ENCODE peak calls at places on chromosomes 7 and 10, in eight cellular contexts. One of them, this sample, is unnamed.

GRCh38 chr7:138974103-138974502 is 7.1 kb downstream of the KIAA1549 start:
- DNase-seq in NCI-H2081: no peak
- DNase-seq in choroid plexus epithelial cell: no peak
- DNase-seq in naive thymus-derived CD8-positive, alpha-beta T cell: no peak
- DNase-seq in germinal center: no peak
- DNase-seq in NCI-H1092 treated with DMSO at 0.1 percent for 48 hours: no peak
- DNase-seq in brain microvascular endothelial cell: no peak
- DNase-seq in stimulated activated CD4-positive, alpha-beta T cell treated with anti-CD3 and anti-CD28 coated beads, Interleukin-15, amount 100 ng/mL, for 48 hours: no peak
- DNase-seq in this sample: no peak

GRCh38 chr10:123854498-123854897 is 37.1 kb downstream of the CPXM2 start:
- DNase-seq in NCI-H2081: no peak
- DNase-seq in choroid plexus epithelial cell: no peak
- DNase-seq in naive thymus-derived CD8-positive, alpha-beta T cell: no peak
- DNase-seq in germinal center: no peak
- DNase-seq in NCI-H1092 treated with DMSO at 0.1 percent for 48 hours: no peak
- DNase-seq in brain microvascular endothelial cell: no peak
- DNase-seq in stimulated activated CD4-positive, alpha-beta T cell treated with anti-CD3 and anti-CD28 coated beads, Interleukin-15, amount 100 ng/mL, for 48 hours: no peak
- DNase-seq in this sample: no peak

GRCh38 chr7:81846398-81846797 is 76.6 kb upstream of the HGF start:
- DNase-seq in NCI-H2081: no peak
- DNase-seq in choroid plexus epithelial cell: peak
- DNase-seq in naive thymus-derived CD8-positive, alpha-beta T cell: no peak
- DNase-seq in germinal center: no peak
- DNase-seq in NCI-H1092 treated with DMSO at 0.1 percent for 48 hours: no peak
- DNase-seq in brain microvascular endothelial cell: peak
- DNase-seq in stimulated activated CD4-positive, alpha-beta T cell treated with anti-CD3 and anti-CD28 coated beads, Interleukin-15, amount 100 ng/mL, for 48 hours: no peak
- DNase-seq in this sample: peak

GRCh38 chr10:62650411-62650810 is 154.1 kb upstream of the ADO start:
- DNase-seq in NCI-H2081: no peak
- DNase-seq in choroid plexus epithelial cell: no peak
- DNase-seq in naive thymus-derived CD8-positive, alpha-beta T cell: no peak
- DNase-seq in germinal center: no peak
- DNase-seq in NCI-H1092 treated with DMSO at 0.1 percent for 48 hours: no peak
- DNase-seq in brain microvascular endothelial cell: no peak
- DNase-seq in stimulated activated CD4-positive, alpha-beta T cell treated with anti-CD3 and anti-CD28 coated beads, Interleukin-15, amount 100 ng/mL, for 48 hours: no peak
- DNase-seq in this sample: peak

GRCh38 chr10:75286901-75287300 is 51.1 kb upstream of the COMTD1 start:
- DNase-seq in NCI-H2081: no peak
- DNase-seq in choroid plexus epithelial cell: no peak
- DNase-seq in naive thymus-derived CD8-positive, alpha-beta T cell: no peak
- DNase-seq in germinal center: no peak
- DNase-seq in NCI-H1092 treated with DMSO at 0.1 percent for 48 hours: no peak
- DNase-seq in brain microvascular endothelial cell: no peak
- DNase-seq in stimulated activated CD4-positive, alpha-beta T cell treated with anti-CD3 and anti-CD28 coated beads, Interleukin-15, amount 100 ng/mL, for 48 hours: no peak
- DNase-seq in this sample: no peak

GRCh38 chr7:42227931-42228591 is 8.9 kb downstream of the GLI3 start:
- DNase-seq in NCI-H2081: no peak
- DNase-seq in choroid plexus epithelial cell: peak
- DNase-seq in naive thymus-derived CD8-positive, alpha-beta T cell: no peak
- DNase-seq in germinal center: no peak
- DNase-seq in NCI-H1092 treated with DMSO at 0.1 percent for 48 hours: no peak
- DNase-seq in brain microvascular endothelial cell: peak
- DNase-seq in stimulated activated CD4-positive, alpha-beta T cell treated with anti-CD3 and anti-CD28 coated beads, Interleukin-15, amount 100 ng/mL, for 48 hours: no peak
- DNase-seq in this sample: no peak

GRCh38 chr7:56222866-56223265 is 106.6 kb upstream of the NUPR2 start:
- DNase-seq in NCI-H2081: no peak
- DNase-seq in choroid plexus epithelial cell: no peak
- DNase-seq in naive thymus-derived CD8-positive, alpha-beta T cell: no peak
- DNase-seq in germinal center: no peak
- DNase-seq in NCI-H1092 treated with DMSO at 0.1 percent for 48 hours: no peak
- DNase-seq in brain microvascular endothelial cell: no peak
- DNase-seq in stimulated activated CD4-positive, alpha-beta T cell treated with anti-CD3 and anti-CD28 coated beads, Interleukin-15, amount 100 ng/mL, for 48 hours: no peak
- DNase-seq in this sample: no peak

GRCh38 chr10:43700306-43700705 is 51.6 kb upstream of the ZNF32 start:
- DNase-seq in NCI-H2081: no peak
- DNase-seq in choroid plexus epithelial cell: no peak
- DNase-seq in naive thymus-derived CD8-positive, alpha-beta T cell: no peak
- DNase-seq in germinal center: no peak
- DNase-seq in NCI-H1092 treated with DMSO at 0.1 percent for 48 hours: no peak
- DNase-seq in brain microvascular endothelial cell: no peak
- DNase-seq in stimulated activated CD4-positive, alpha-beta T cell treated with anti-CD3 and anti-CD28 coated beads, Interleukin-15, amount 100 ng/mL, for 48 hours: no peak
- DNase-seq in this sample: no peak

GRCh38 chr10:124993728-124994451 is 52.0 kb downstream of the ZRANB1 start:
- DNase-seq in NCI-H2081: no peak
- DNase-seq in choroid plexus epithelial cell: no peak
- DNase-seq in naive thymus-derived CD8-positive, alpha-beta T cell: no peak
- DNase-seq in germinal center: no peak
- DNase-seq in NCI-H1092 treated with DMSO at 0.1 percent for 48 hours: no peak
- DNase-seq in brain microvascular endothelial cell: no peak
- DNase-seq in stimulated activated CD4-positive, alpha-beta T cell treated with anti-CD3 and anti-CD28 coated beads, Interleukin-15, amount 100 ng/mL, for 48 hours: no peak
- DNase-seq in this sample: no peak

GRCh38 chr7:55326079-55326847 is 38.9 kb upstream of the LANCL2 start:
- DNase-seq in NCI-H2081: no peak
- DNase-seq in choroid plexus epithelial cell: no peak
- DNase-seq in naive thymus-derived CD8-positive, alpha-beta T cell: no peak
- DNase-seq in germinal center: no peak
- DNase-seq in NCI-H1092 treated with DMSO at 0.1 percent for 48 hours: peak
- DNase-seq in brain microvascular endothelial cell: no peak
- DNase-seq in stimulated activated CD4-positive, alpha-beta T cell treated with anti-CD3 and anti-CD28 coated beads, Interleukin-15, amount 100 ng/mL, for 48 hours: no peak
- DNase-seq in this sample: no peak

GRCh38 chr7:102273749-102274712 is 12.6 kb upstream of the SH2B2 start:
- DNase-seq in NCI-H2081: no peak
- DNase-seq in choroid plexus epithelial cell: peak
- DNase-seq in naive thymus-derived CD8-positive, alpha-beta T cell: no peak
- DNase-seq in germinal center: no peak
- DNase-seq in NCI-H1092 treated with DMSO at 0.1 percent for 48 hours: no peak
- DNase-seq in brain microvascular endothelial cell: peak
- DNase-seq in stimulated activated CD4-positive, alpha-beta T cell treated with anti-CD3 and anti-CD28 coated beads, Interleukin-15, amount 100 ng/mL, for 48 hours: no peak
- DNase-seq in this sample: peak

GRCh38 chr10:32446701-32447406 is 914 bp downstream of the CCDC7 start:
- DNase-seq in NCI-H2081: peak
- DNase-seq in choroid plexus epithelial cell: peak
- DNase-seq in naive thymus-derived CD8-positive, alpha-beta T cell: peak
- DNase-seq in germinal center: peak
- DNase-seq in NCI-H1092 treated with DMSO at 0.1 percent for 48 hours: peak
- DNase-seq in brain microvascular endothelial cell: no peak
- DNase-seq in stimulated activated CD4-positive, alpha-beta T cell treated with anti-CD3 and anti-CD28 coated beads, Interleukin-15, amount 100 ng/mL, for 48 hours: no peak
- DNase-seq in this sample: peak

GRCh38 chr7:127912901-127913300 is 118.3 kb downstream of the LRRC4 start:
- DNase-seq in NCI-H2081: peak
- DNase-seq in choroid plexus epithelial cell: no peak
- DNase-seq in naive thymus-derived CD8-positive, alpha-beta T cell: no peak
- DNase-seq in germinal center: no peak
- DNase-seq in NCI-H1092 treated with DMSO at 0.1 percent for 48 hours: no peak
- DNase-seq in brain microvascular endothelial cell: no peak
- DNase-seq in stimulated activated CD4-positive, alpha-beta T cell treated with anti-CD3 and anti-CD28 coated beads, Interleukin-15, amount 100 ng/mL, for 48 hours: no peak
- DNase-seq in this sample: no peak

GRCh38 chr7:143811-144453 is 48.4 kb upstream of the FAM20C start:
- DNase-seq in NCI-H2081: no peak
- DNase-seq in choroid plexus epithelial cell: no peak
- DNase-seq in naive thymus-derived CD8-positive, alpha-beta T cell: no peak
- DNase-seq in germinal center: peak
- DNase-seq in NCI-H1092 treated with DMSO at 0.1 percent for 48 hours: no peak
- DNase-seq in brain microvascular endothelial cell: no peak
- DNase-seq in stimulated activated CD4-positive, alpha-beta T cell treated with anti-CD3 and anti-CD28 coated beads, Interleukin-15, amount 100 ng/mL, for 48 hours: no peak
- DNase-seq in this sample: no peak

GRCh38 chr7:311796-312195 is 21.8 kb downstream of the FOXL3 start:
- DNase-seq in NCI-H2081: no peak
- DNase-seq in choroid plexus epithelial cell: no peak
- DNase-seq in naive thymus-derived CD8-positive, alpha-beta T cell: no peak
- DNase-seq in germinal center: no peak
- DNase-seq in NCI-H1092 treated with DMSO at 0.1 percent for 48 hours: no peak
- DNase-seq in brain microvascular endothelial cell: no peak
- DNase-seq in stimulated activated CD4-positive, alpha-beta T cell treated with anti-CD3 and anti-CD28 coated beads, Interleukin-15, amount 100 ng/mL, for 48 hours: no peak
- DNase-seq in this sample: no peak

GRCh38 chr7:93719546-93719945 is 145.0 kb upstream of the CALCR start:
- DNase-seq in NCI-H2081: no peak
- DNase-seq in choroid plexus epithelial cell: peak
- DNase-seq in naive thymus-derived CD8-positive, alpha-beta T cell: no peak
- DNase-seq in germinal center: no peak
- DNase-seq in NCI-H1092 treated with DMSO at 0.1 percent for 48 hours: no peak
- DNase-seq in brain microvascular endothelial cell: peak
- DNase-seq in stimulated activated CD4-positive, alpha-beta T cell treated with anti-CD3 and anti-CD28 coated beads, Interleukin-15, amount 100 ng/mL, for 48 hours: no peak
- DNase-seq in this sample: peak

GRCh38 chr10:125035136-125035535 is 93.2 kb downstream of the ZRANB1 start:
- DNase-seq in NCI-H2081: no peak
- DNase-seq in choroid plexus epithelial cell: peak
- DNase-seq in naive thymus-derived CD8-positive, alpha-beta T cell: no peak
- DNase-seq in germinal center: no peak
- DNase-seq in NCI-H1092 treated with DMSO at 0.1 percent for 48 hours: no peak
- DNase-seq in brain microvascular endothelial cell: peak
- DNase-seq in stimulated activated CD4-positive, alpha-beta T cell treated with anti-CD3 and anti-CD28 coated beads, Interleukin-15, amount 100 ng/mL, for 48 hours: no peak
- DNase-seq in this sample: peak

GRCh38 chr7:24783731-24784130 is 26.5 kb upstream of the GSDME start:
- DNase-seq in NCI-H2081: no peak
- DNase-seq in choroid plexus epithelial cell: no peak
- DNase-seq in naive thymus-derived CD8-positive, alpha-beta T cell: no peak
- DNase-seq in germinal center: no peak
- DNase-seq in NCI-H1092 treated with DMSO at 0.1 percent for 48 hours: no peak
- DNase-seq in brain microvascular endothelial cell: no peak
- DNase-seq in stimulated activated CD4-positive, alpha-beta T cell treated with anti-CD3 and anti-CD28 coated beads, Interleukin-15, amount 100 ng/mL, for 48 hours: no peak
- DNase-seq in this sample: peak

GRCh38 chr7:8260871-8261707 is 878 bp downstream of the ICA1 start:
- DNase-seq in NCI-H2081: peak
- DNase-seq in choroid plexus epithelial cell: peak
- DNase-seq in naive thymus-derived CD8-positive, alpha-beta T cell: no peak
- DNase-seq in germinal center: peak
- DNase-seq in NCI-H1092 treated with DMSO at 0.1 percent for 48 hours: peak
- DNase-seq in brain microvascular endothelial cell: peak
- DNase-seq in stimulated activated CD4-positive, alpha-beta T cell treated with anti-CD3 and anti-CD28 coated beads, Interleukin-15, amount 100 ng/mL, for 48 hours: peak
- DNase-seq in this sample: peak

GRCh38 chr7:156140447-156140846 is 328.2 kb upstream of the SHH start:
- DNase-seq in NCI-H2081: no peak
- DNase-seq in choroid plexus epithelial cell: no peak
- DNase-seq in naive thymus-derived CD8-positive, alpha-beta T cell: no peak
- DNase-seq in germinal center: no peak
- DNase-seq in NCI-H1092 treated with DMSO at 0.1 percent for 48 hours: no peak
- DNase-seq in brain microvascular endothelial cell: no peak
- DNase-seq in stimulated activated CD4-positive, alpha-beta T cell treated with anti-CD3 and anti-CD28 coated beads, Interleukin-15, amount 100 ng/mL, for 48 hours: no peak
- DNase-seq in this sample: no peak

GRCh38 chr10:59499460-59499859 is 137.1 kb upstream of the FAM13C start:
- DNase-seq in NCI-H2081: no peak
- DNase-seq in choroid plexus epithelial cell: no peak
- DNase-seq in naive thymus-derived CD8-positive, alpha-beta T cell: no peak
- DNase-seq in germinal center: no peak
- DNase-seq in NCI-H1092 treated with DMSO at 0.1 percent for 48 hours: no peak
- DNase-seq in brain microvascular endothelial cell: no peak
- DNase-seq in stimulated activated CD4-positive, alpha-beta T cell treated with anti-CD3 and anti-CD28 coated beads, Interleukin-15, amount 100 ng/mL, for 48 hours: no peak
- DNase-seq in this sample: no peak

GRCh38 chr7:131183611-131184119 is 144.0 kb upstream of the MKLN1 start:
- DNase-seq in NCI-H2081: no peak
- DNase-seq in choroid plexus epithelial cell: no peak
- DNase-seq in naive thymus-derived CD8-positive, alpha-beta T cell: peak
- DNase-seq in germinal center: no peak
- DNase-seq in NCI-H1092 treated with DMSO at 0.1 percent for 48 hours: no peak
- DNase-seq in brain microvascular endothelial cell: no peak
- DNase-seq in stimulated activated CD4-positive, alpha-beta T cell treated with anti-CD3 and anti-CD28 coated beads, Interleukin-15, amount 100 ng/mL, for 48 hours: no peak
- DNase-seq in this sample: no peak

GRCh38 chr7:133789951-133790350 is 337.2 kb upstream of the LRGUK start:
- DNase-seq in NCI-H2081: no peak
- DNase-seq in choroid plexus epithelial cell: peak
- DNase-seq in naive thymus-derived CD8-positive, alpha-beta T cell: no peak
- DNase-seq in germinal center: no peak
- DNase-seq in NCI-H1092 treated with DMSO at 0.1 percent for 48 hours: no peak
- DNase-seq in brain microvascular endothelial cell: no peak
- DNase-seq in stimulated activated CD4-positive, alpha-beta T cell treated with anti-CD3 and anti-CD28 coated beads, Interleukin-15, amount 100 ng/mL, for 48 hours: no peak
- DNase-seq in this sample: no peak

GRCh38 chr7:30027065-30027456 is 559 bp upstream of the FKBP14 start:
- DNase-seq in NCI-H2081: peak
- DNase-seq in choroid plexus epithelial cell: peak
- DNase-seq in naive thymus-derived CD8-positive, alpha-beta T cell: peak
- DNase-seq in germinal center: peak
- DNase-seq in NCI-H1092 treated with DMSO at 0.1 percent for 48 hours: no peak
- DNase-seq in brain microvascular endothelial cell: peak
- DNase-seq in stimulated activated CD4-positive, alpha-beta T cell treated with anti-CD3 and anti-CD28 coated beads, Interleukin-15, amount 100 ng/mL, for 48 hours: peak
- DNase-seq in this sample: peak

GRCh38 chr7:78130443-78131200 is 332.0 kb downstream of the PHTF2 start:
- DNase-seq in NCI-H2081: no peak
- DNase-seq in choroid plexus epithelial cell: no peak
- DNase-seq in naive thymus-derived CD8-positive, alpha-beta T cell: no peak
- DNase-seq in germinal center: no peak
- DNase-seq in NCI-H1092 treated with DMSO at 0.1 percent for 48 hours: no peak
- DNase-seq in brain microvascular endothelial cell: no peak
- DNase-seq in stimulated activated CD4-positive, alpha-beta T cell treated with anti-CD3 and anti-CD28 coated beads, Interleukin-15, amount 100 ng/mL, for 48 hours: no peak
- DNase-seq in this sample: no peak

GRCh38 chr7:157016352-157017041 is 6.0 kb upstream of the MNX1 start:
- DNase-seq in NCI-H2081: peak
- DNase-seq in choroid plexus epithelial cell: no peak
- DNase-seq in naive thymus-derived CD8-positive, alpha-beta T cell: no peak
- DNase-seq in germinal center: no peak
- DNase-seq in NCI-H1092 treated with DMSO at 0.1 percent for 48 hours: no peak
- DNase-seq in brain microvascular endothelial cell: no peak
- DNase-seq in stimulated activated CD4-positive, alpha-beta T cell treated with anti-CD3 and anti-CD28 coated beads, Interleukin-15, amount 100 ng/mL, for 48 hours: peak
- DNase-seq in this sample: no peak

GRCh38 chr10:127275272-127275671 is 78.9 kb upstream of the INSYN2A start:
- DNase-seq in NCI-H2081: no peak
- DNase-seq in choroid plexus epithelial cell: no peak
- DNase-seq in naive thymus-derived CD8-positive, alpha-beta T cell: no peak
- DNase-seq in germinal center: no peak
- DNase-seq in NCI-H1092 treated with DMSO at 0.1 percent for 48 hours: no peak
- DNase-seq in brain microvascular endothelial cell: no peak
- DNase-seq in stimulated activated CD4-positive, alpha-beta T cell treated with anti-CD3 and anti-CD28 coated beads, Interleukin-15, amount 100 ng/mL, for 48 hours: no peak
- DNase-seq in this sample: no peak

GRCh38 chr10:51724038-51724437 is 24.6 kb upstream of the CSTF2T start:
- DNase-seq in NCI-H2081: no peak
- DNase-seq in choroid plexus epithelial cell: no peak
- DNase-seq in naive thymus-derived CD8-positive, alpha-beta T cell: no peak
- DNase-seq in germinal center: no peak
- DNase-seq in NCI-H1092 treated with DMSO at 0.1 percent for 48 hours: no peak
- DNase-seq in brain microvascular endothelial cell: no peak
- DNase-seq in stimulated activated CD4-positive, alpha-beta T cell treated with anti-CD3 and anti-CD28 coated beads, Interleukin-15, amount 100 ng/mL, for 48 hours: no peak
- DNase-seq in this sample: no peak

GRCh38 chr10:116891208-116891607 is 41.9 kb downstream of the ENO4 start:
- DNase-seq in NCI-H2081: peak
- DNase-seq in choroid plexus epithelial cell: peak
- DNase-seq in naive thymus-derived CD8-positive, alpha-beta T cell: no peak
- DNase-seq in germinal center: no peak
- DNase-seq in NCI-H1092 treated with DMSO at 0.1 percent for 48 hours: peak
- DNase-seq in brain microvascular endothelial cell: peak
- DNase-seq in stimulated activated CD4-positive, alpha-beta T cell treated with anti-CD3 and anti-CD28 coated beads, Interleukin-15, amount 100 ng/mL, for 48 hours: no peak
- DNase-seq in this sample: peak

GRCh38 chr10:12728569-12728968 is 272.9 kb downstream of the CCDC3 start:
- DNase-seq in NCI-H2081: peak
- DNase-seq in choroid plexus epithelial cell: no peak
- DNase-seq in naive thymus-derived CD8-positive, alpha-beta T cell: no peak
- DNase-seq in germinal center: no peak
- DNase-seq in NCI-H1092 treated with DMSO at 0.1 percent for 48 hours: no peak
- DNase-seq in brain microvascular endothelial cell: no peak
- DNase-seq in stimulated activated CD4-positive, alpha-beta T cell treated with anti-CD3 and anti-CD28 coated beads, Interleukin-15, amount 100 ng/mL, for 48 hours: no peak
- DNase-seq in this sample: no peak

GRCh38 chr10:43138757-43139241 is 554 bp downstream of the CSGALNACT2 start:
- DNase-seq in NCI-H2081: peak
- DNase-seq in choroid plexus epithelial cell: peak
- DNase-seq in naive thymus-derived CD8-positive, alpha-beta T cell: peak
- DNase-seq in germinal center: peak
- DNase-seq in NCI-H1092 treated with DMSO at 0.1 percent for 48 hours: peak
- DNase-seq in brain microvascular endothelial cell: peak
- DNase-seq in stimulated activated CD4-positive, alpha-beta T cell treated with anti-CD3 and anti-CD28 coated beads, Interleukin-15, amount 100 ng/mL, for 48 hours: peak
- DNase-seq in this sample: peak

GRCh38 chr7:111364413-111364812 is 197.9 kb downstream of the IMMP2L start:
- DNase-seq in NCI-H2081: no peak
- DNase-seq in choroid plexus epithelial cell: peak
- DNase-seq in naive thymus-derived CD8-positive, alpha-beta T cell: no peak
- DNase-seq in germinal center: no peak
- DNase-seq in NCI-H1092 treated with DMSO at 0.1 percent for 48 hours: no peak
- DNase-seq in brain microvascular endothelial cell: peak
- DNase-seq in stimulated activated CD4-positive, alpha-beta T cell treated with anti-CD3 and anti-CD28 coated beads, Interleukin-15, amount 100 ng/mL, for 48 hours: no peak
- DNase-seq in this sample: peak

GRCh38 chr10:96130326-96130758 is 245 bp downstream of the ZNF518A start:
- DNase-seq in NCI-H2081: peak
- DNase-seq in choroid plexus epithelial cell: peak
- DNase-seq in naive thymus-derived CD8-positive, alpha-beta T cell: no peak
- DNase-seq in germinal center: peak
- DNase-seq in NCI-H1092 treated with DMSO at 0.1 percent for 48 hours: peak
- DNase-seq in brain microvascular endothelial cell: peak
- DNase-seq in stimulated activated CD4-positive, alpha-beta T cell treated with anti-CD3 and anti-CD28 coated beads, Interleukin-15, amount 100 ng/mL, for 48 hours: peak
- DNase-seq in this sample: peak

GRCh38 chr10:29634105-29634504 is 666 bp downstream of the SVIL start:
- DNase-seq in NCI-H2081: no peak
- DNase-seq in choroid plexus epithelial cell: no peak
- DNase-seq in naive thymus-derived CD8-positive, alpha-beta T cell: no peak
- DNase-seq in germinal center: no peak
- DNase-seq in NCI-H1092 treated with DMSO at 0.1 percent for 48 hours: no peak
- DNase-seq in brain microvascular endothelial cell: no peak
- DNase-seq in stimulated activated CD4-positive, alpha-beta T cell treated with anti-CD3 and anti-CD28 coated beads, Interleukin-15, amount 100 ng/mL, for 48 hours: no peak
- DNase-seq in this sample: peak

This sample was measured in RPMI7951.